ENCODE peak calls at places on chromosomes 11 and 22, in eight cellular contexts. One of them, this sample, is unnamed.

GRCh38 chr22:17098379-17098819 is 13.6 kb downstream of the IL17RA start:
- DNase-seq in foreskin melanocyte: no peak
- DNase-seq in amygdala: no peak
- DNase-seq in hippocampal formation: no peak
- DNase-seq in HAP-1: no peak
- DNase-seq in fibroblast of the aortic adventitia: no peak
- DNase-seq in NCI-H2081 treated with DMSO at 0.1 percent for 48 hours: no peak
- DNase-seq in smooth muscle cell of the brain vasculature: no peak
- DNase-seq in this sample: no peak

GRCh38 chr11:64362339-64362738 is 3.4 kb downstream of the RPS6KA4 start:
- DNase-seq in foreskin melanocyte: no peak
- DNase-seq in amygdala: no peak
- DNase-seq in hippocampal formation: no peak
- DNase-seq in HAP-1: no peak
- DNase-seq in fibroblast of the aortic adventitia: no peak
- DNase-seq in NCI-H2081 treated with DMSO at 0.1 percent for 48 hours: no peak
- DNase-seq in smooth muscle cell of the brain vasculature: no peak
- DNase-seq in this sample: no peak

GRCh38 chr11:112516261-112516660 is 255.6 kb upstream of the PLET1 start:
- DNase-seq in foreskin melanocyte: no peak
- DNase-seq in amygdala: no peak
- DNase-seq in hippocampal formation: no peak
- DNase-seq in HAP-1: no peak
- DNase-seq in fibroblast of the aortic adventitia: no peak
- DNase-seq in NCI-H2081 treated with DMSO at 0.1 percent for 48 hours: no peak
- DNase-seq in smooth muscle cell of the brain vasculature: no peak
- DNase-seq in this sample: no peak

GRCh38 chr22:38180841-38181452 is 683 bp downstream of the PLA2G6 start:
- DNase-seq in foreskin melanocyte: no peak
- DNase-seq in amygdala: peak
- DNase-seq in hippocampal formation: peak
- DNase-seq in HAP-1: no peak
- DNase-seq in fibroblast of the aortic adventitia: no peak
- DNase-seq in NCI-H2081 treated with DMSO at 0.1 percent for 48 hours: no peak
- DNase-seq in smooth muscle cell of the brain vasculature: no peak
- DNase-seq in this sample: no peak

GRCh38 chr22:45376703-45377102 is 36.7 kb downstream of the SMC1B start:
- DNase-seq in foreskin melanocyte: no peak
- DNase-seq in amygdala: no peak
- DNase-seq in hippocampal formation: no peak
- DNase-seq in HAP-1: no peak
- DNase-seq in fibroblast of the aortic adventitia: peak
- DNase-seq in NCI-H2081 treated with DMSO at 0.1 percent for 48 hours: no peak
- DNase-seq in smooth muscle cell of the brain vasculature: no peak
- DNase-seq in this sample: no peak

GRCh38 chr11:67022961-67023956 is at the start of gene SYT12:
- DNase-seq in foreskin melanocyte: no peak
- DNase-seq in amygdala: no peak
- DNase-seq in hippocampal formation: peak
- DNase-seq in HAP-1: no peak
- DNase-seq in fibroblast of the aortic adventitia: no peak
- DNase-seq in NCI-H2081 treated with DMSO at 0.1 percent for 48 hours: no peak
- DNase-seq in smooth muscle cell of the brain vasculature: no peak
- DNase-seq in this sample: no peak

GRCh38 chr22:30254307-30254706 is 7.7 kb upstream of the LIF start:
- DNase-seq in foreskin melanocyte: no peak
- DNase-seq in amygdala: no peak
- DNase-seq in hippocampal formation: no peak
- DNase-seq in HAP-1: no peak
- DNase-seq in fibroblast of the aortic adventitia: no peak
- DNase-seq in NCI-H2081 treated with DMSO at 0.1 percent for 48 hours: no peak
- DNase-seq in smooth muscle cell of the brain vasculature: no peak
- DNase-seq in this sample: no peak

GRCh38 chr11:726278-726915 is 20.4 kb downstream of the EPS8L2 start:
- DNase-seq in foreskin melanocyte: no peak
- DNase-seq in amygdala: no peak
- DNase-seq in hippocampal formation: no peak
- DNase-seq in HAP-1: no peak
- DNase-seq in fibroblast of the aortic adventitia: peak
- DNase-seq in NCI-H2081 treated with DMSO at 0.1 percent for 48 hours: no peak
- DNase-seq in smooth muscle cell of the brain vasculature: no peak
- DNase-seq in this sample: peak

GRCh38 chr22:29149841-29150555 is 55.7 kb upstream of the EMID1 start:
- DNase-seq in foreskin melanocyte: peak
- DNase-seq in amygdala: peak
- DNase-seq in hippocampal formation: peak
- DNase-seq in HAP-1: no peak
- DNase-seq in fibroblast of the aortic adventitia: no peak
- DNase-seq in NCI-H2081 treated with DMSO at 0.1 percent for 48 hours: no peak
- DNase-seq in smooth muscle cell of the brain vasculature: no peak
- DNase-seq in this sample: no peak

GRCh38 chr11:44899959-44900358 is 50.7 kb downstream of the TP53I11 start:
- DNase-seq in foreskin melanocyte: peak
- DNase-seq in amygdala: no peak
- DNase-seq in hippocampal formation: no peak
- DNase-seq in HAP-1: peak
- DNase-seq in fibroblast of the aortic adventitia: peak
- DNase-seq in NCI-H2081 treated with DMSO at 0.1 percent for 48 hours: no peak
- DNase-seq in smooth muscle cell of the brain vasculature: no peak
- DNase-seq in this sample: peak

GRCh38 chr22:22687638-22688500 is 43.5 kb downstream of the GGTLC2 start:
- DNase-seq in foreskin melanocyte: peak
- DNase-seq in amygdala: peak
- DNase-seq in hippocampal formation: peak
- DNase-seq in HAP-1: peak
- DNase-seq in fibroblast of the aortic adventitia: peak
- DNase-seq in NCI-H2081 treated with DMSO at 0.1 percent for 48 hours: no peak
- DNase-seq in smooth muscle cell of the brain vasculature: peak
- DNase-seq in this sample: peak

GRCh38 chr11:64969209-64969608 is 2.7 kb downstream of the MAJIN start:
- DNase-seq in foreskin melanocyte: no peak
- DNase-seq in amygdala: no peak
- DNase-seq in hippocampal formation: no peak
- DNase-seq in HAP-1: no peak
- DNase-seq in fibroblast of the aortic adventitia: peak
- DNase-seq in NCI-H2081 treated with DMSO at 0.1 percent for 48 hours: no peak
- DNase-seq in smooth muscle cell of the brain vasculature: no peak
- DNase-seq in this sample: no peak

GRCh38 chr22:19716041-19716828 is 1.9 kb downstream of the SEPTIN5 start:
- DNase-seq in foreskin melanocyte: no peak
- DNase-seq in amygdala: no peak
- DNase-seq in hippocampal formation: no peak
- DNase-seq in HAP-1: no peak
- DNase-seq in fibroblast of the aortic adventitia: no peak
- DNase-seq in NCI-H2081 treated with DMSO at 0.1 percent for 48 hours: no peak
- DNase-seq in smooth muscle cell of the brain vasculature: no peak
- DNase-seq in this sample: no peak

GRCh38 chr11:9953994-9954626 is 290.2 kb downstream of the SWAP70 start:
- DNase-seq in foreskin melanocyte: peak
- DNase-seq in amygdala: no peak
- DNase-seq in hippocampal formation: no peak
- DNase-seq in HAP-1: no peak
- DNase-seq in fibroblast of the aortic adventitia: peak
- DNase-seq in NCI-H2081 treated with DMSO at 0.1 percent for 48 hours: no peak
- DNase-seq in smooth muscle cell of the brain vasculature: peak
- DNase-seq in this sample: no peak

GRCh38 chr11:79466411-79466810 is 25.6 kb upstream of the TENM4 start:
- DNase-seq in foreskin melanocyte: no peak
- DNase-seq in amygdala: no peak
- DNase-seq in hippocampal formation: no peak
- DNase-seq in HAP-1: no peak
- DNase-seq in fibroblast of the aortic adventitia: peak
- DNase-seq in NCI-H2081 treated with DMSO at 0.1 percent for 48 hours: no peak
- DNase-seq in smooth muscle cell of the brain vasculature: no peak
- DNase-seq in this sample: peak

GRCh38 chr11:31487848-31488247 is 21.6 kb downstream of the IMMP1L start:
- DNase-seq in foreskin melanocyte: peak
- DNase-seq in amygdala: no peak
- DNase-seq in hippocampal formation: peak
- DNase-seq in HAP-1: peak
- DNase-seq in fibroblast of the aortic adventitia: peak
- DNase-seq in NCI-H2081 treated with DMSO at 0.1 percent for 48 hours: no peak
- DNase-seq in smooth muscle cell of the brain vasculature: peak
- DNase-seq in this sample: peak

GRCh38 chr11:59769086-59769485 is 13.9 kb downstream of the STX3 start:
- DNase-seq in foreskin melanocyte: no peak
- DNase-seq in amygdala: no peak
- DNase-seq in hippocampal formation: no peak
- DNase-seq in HAP-1: no peak
- DNase-seq in fibroblast of the aortic adventitia: no peak
- DNase-seq in NCI-H2081 treated with DMSO at 0.1 percent for 48 hours: no peak
- DNase-seq in smooth muscle cell of the brain vasculature: no peak
- DNase-seq in this sample: no peak

GRCh38 chr11:126452256-126452655 is 96.8 kb downstream of the ST3GAL4 start:
- DNase-seq in foreskin melanocyte: no peak
- DNase-seq in amygdala: no peak
- DNase-seq in hippocampal formation: no peak
- DNase-seq in HAP-1: no peak
- DNase-seq in fibroblast of the aortic adventitia: no peak
- DNase-seq in NCI-H2081 treated with DMSO at 0.1 percent for 48 hours: no peak
- DNase-seq in smooth muscle cell of the brain vasculature: no peak
- DNase-seq in this sample: no peak

GRCh38 chr22:50720301-50720845 is 17.6 kb upstream of the ACR start:
- DNase-seq in foreskin melanocyte: no peak
- DNase-seq in amygdala: no peak
- DNase-seq in hippocampal formation: no peak
- DNase-seq in HAP-1: no peak
- DNase-seq in fibroblast of the aortic adventitia: no peak
- DNase-seq in NCI-H2081 treated with DMSO at 0.1 percent for 48 hours: no peak
- DNase-seq in smooth muscle cell of the brain vasculature: no peak
- DNase-seq in this sample: no peak

GRCh38 chr11:19116315-19116970 is 525 bp upstream of the ZDHHC13 start:
- DNase-seq in foreskin melanocyte: no peak
- DNase-seq in amygdala: no peak
- DNase-seq in hippocampal formation: no peak
- DNase-seq in HAP-1: no peak
- DNase-seq in fibroblast of the aortic adventitia: no peak
- DNase-seq in NCI-H2081 treated with DMSO at 0.1 percent for 48 hours: no peak
- DNase-seq in smooth muscle cell of the brain vasculature: no peak
- DNase-seq in this sample: no peak

GRCh38 chr22:46754110-46754799 is 8.2 kb upstream of the TBC1D22A start:
- DNase-seq in foreskin melanocyte: peak
- DNase-seq in amygdala: peak
- DNase-seq in hippocampal formation: no peak
- DNase-seq in HAP-1: no peak
- DNase-seq in fibroblast of the aortic adventitia: peak
- DNase-seq in NCI-H2081 treated with DMSO at 0.1 percent for 48 hours: no peak
- DNase-seq in smooth muscle cell of the brain vasculature: peak
- DNase-seq in this sample: peak

GRCh38 chr22:36155702-36156101 is 4.9 kb downstream of the APOL3 start:
- DNase-seq in foreskin melanocyte: no peak
- DNase-seq in amygdala: peak
- DNase-seq in hippocampal formation: no peak
- DNase-seq in HAP-1: no peak
- DNase-seq in fibroblast of the aortic adventitia: peak
- DNase-seq in NCI-H2081 treated with DMSO at 0.1 percent for 48 hours: no peak
- DNase-seq in smooth muscle cell of the brain vasculature: no peak
- DNase-seq in this sample: no peak

GRCh38 chr22:41830174-41830573 is 2.7 kb upstream of the SREBF2 start:
- DNase-seq in foreskin melanocyte: no peak
- DNase-seq in amygdala: no peak
- DNase-seq in hippocampal formation: no peak
- DNase-seq in HAP-1: no peak
- DNase-seq in fibroblast of the aortic adventitia: no peak
- DNase-seq in NCI-H2081 treated with DMSO at 0.1 percent for 48 hours: no peak
- DNase-seq in smooth muscle cell of the brain vasculature: no peak
- DNase-seq in this sample: no peak

GRCh38 chr11:127247261-127247660 is 246.7 kb upstream of the KIRREL3 start:
- DNase-seq in foreskin melanocyte: no peak
- DNase-seq in amygdala: no peak
- DNase-seq in hippocampal formation: no peak
- DNase-seq in HAP-1: no peak
- DNase-seq in fibroblast of the aortic adventitia: no peak
- DNase-seq in NCI-H2081 treated with DMSO at 0.1 percent for 48 hours: no peak
- DNase-seq in smooth muscle cell of the brain vasculature: no peak
- DNase-seq in this sample: no peak

GRCh38 chr11:117172678-117173421 is 5.7 kb upstream of the SIDT2 start:
- DNase-seq in foreskin melanocyte: peak
- DNase-seq in amygdala: no peak
- DNase-seq in hippocampal formation: no peak
- DNase-seq in HAP-1: no peak
- DNase-seq in fibroblast of the aortic adventitia: peak
- DNase-seq in NCI-H2081 treated with DMSO at 0.1 percent for 48 hours: no peak
- DNase-seq in smooth muscle cell of the brain vasculature: no peak
- DNase-seq in this sample: no peak

GRCh38 chr22:41762980-41763779 is 37.3 kb upstream of the CCDC134 start:
- DNase-seq in foreskin melanocyte: no peak
- DNase-seq in amygdala: no peak
- DNase-seq in hippocampal formation: no peak
- DNase-seq in HAP-1: peak
- DNase-seq in fibroblast of the aortic adventitia: no peak
- DNase-seq in NCI-H2081 treated with DMSO at 0.1 percent for 48 hours: peak
- DNase-seq in smooth muscle cell of the brain vasculature: no peak
- DNase-seq in this sample: no peak

GRCh38 chr11:11998091-11998781 is 10.2 kb downstream of the DKK3 start:
- DNase-seq in foreskin melanocyte: no peak
- DNase-seq in amygdala: no peak
- DNase-seq in hippocampal formation: no peak
- DNase-seq in HAP-1: no peak
- DNase-seq in fibroblast of the aortic adventitia: peak
- DNase-seq in NCI-H2081 treated with DMSO at 0.1 percent for 48 hours: no peak
- DNase-seq in smooth muscle cell of the brain vasculature: no peak
- DNase-seq in this sample: peak

GRCh38 chr11:108221401-108221800 is 1.0 kb downstream of the NPAT start:
- DNase-seq in foreskin melanocyte: peak
- DNase-seq in amygdala: no peak
- DNase-seq in hippocampal formation: no peak
- DNase-seq in HAP-1: no peak
- DNase-seq in fibroblast of the aortic adventitia: peak
- DNase-seq in NCI-H2081 treated with DMSO at 0.1 percent for 48 hours: no peak
- DNase-seq in smooth muscle cell of the brain vasculature: no peak
- DNase-seq in this sample: peak

GRCh38 chr11:36069576-36070214 is 125.8 kb downstream of the LDLRAD3 start:
- DNase-seq in foreskin melanocyte: no peak
- DNase-seq in amygdala: no peak
- DNase-seq in hippocampal formation: no peak
- DNase-seq in HAP-1: no peak
- DNase-seq in fibroblast of the aortic adventitia: no peak
- DNase-seq in NCI-H2081 treated with DMSO at 0.1 percent for 48 hours: no peak
- DNase-seq in smooth muscle cell of the brain vasculature: no peak
- DNase-seq in this sample: no peak

GRCh38 chr11:132035736-132036135 is 665.3 kb downstream of the NTM start:
- DNase-seq in foreskin melanocyte: no peak
- DNase-seq in amygdala: no peak
- DNase-seq in hippocampal formation: no peak
- DNase-seq in HAP-1: no peak
- DNase-seq in fibroblast of the aortic adventitia: no peak
- DNase-seq in NCI-H2081 treated with DMSO at 0.1 percent for 48 hours: no peak
- DNase-seq in smooth muscle cell of the brain vasculature: no peak
- DNase-seq in this sample: no peak

GRCh38 chr11:66625041-66625751 is 8.8 kb downstream of the RBM14 start:
- DNase-seq in foreskin melanocyte: no peak
- DNase-seq in amygdala: no peak
- DNase-seq in hippocampal formation: no peak
- DNase-seq in HAP-1: no peak
- DNase-seq in fibroblast of the aortic adventitia: no peak
- DNase-seq in NCI-H2081 treated with DMSO at 0.1 percent for 48 hours: no peak
- DNase-seq in smooth muscle cell of the brain vasculature: no peak
- DNase-seq in this sample: no peak

GRCh38 chr22:45503816-45504702 is 1.4 kb downstream of the FBLN1 start:
- DNase-seq in foreskin melanocyte: no peak
- DNase-seq in amygdala: no peak
- DNase-seq in hippocampal formation: no peak
- DNase-seq in HAP-1: peak
- DNase-seq in fibroblast of the aortic adventitia: peak
- DNase-seq in NCI-H2081 treated with DMSO at 0.1 percent for 48 hours: no peak
- DNase-seq in smooth muscle cell of the brain vasculature: no peak
- DNase-seq in this sample: peak

GRCh38 chr22:48937032-48937639 is 890.5 kb downstream of the BRD1 start:
- DNase-seq in foreskin melanocyte: no peak
- DNase-seq in amygdala: no peak
- DNase-seq in hippocampal formation: no peak
- DNase-seq in HAP-1: no peak
- DNase-seq in fibroblast of the aortic adventitia: no peak
- DNase-seq in NCI-H2081 treated with DMSO at 0.1 percent for 48 hours: no peak
- DNase-seq in smooth muscle cell of the brain vasculature: no peak
- DNase-seq in this sample: no peak

This sample was measured in astrocyte.